ENCODE peak calls at places on chromosomes 4 and X, in eight cellular contexts. V is activated naive CD4-positive, alpha-beta T cell treated with anti-CD3 and anti-CD28 coated beads for 36 hours; G is HCEC 1CT; F is stromal cell of bone marrow; Q is OCI-LY7; C is aorta; D is NCI-H1417 treated with DMSO at 0.1 percent for 48 hours; Z is islet precursor cell. A is an unnamed sample.

GRCh38 chrX:40637687-40638086 is 9.7 kb downstream of the CXorf38 start:
- DNase-seq in G (no peak), Z (no peak), Q (no peak), D (no peak), F (no peak), V (no peak), C (no peak), A (no peak)

GRCh38 chr4:65670331-65671031 is at the start of gene EPHA5:
- DNase-seq in F (peak; percentile 63), D (peak; percentile 40), Z (peak; percentile 95), G (peak; percentile 84), Q (no peak), C (peak; percentile 55), V (no peak), A (peak; percentile 80)

GRCh38 chr4:168812806-168813205 is 197.2 kb downstream of the CBR4 start:
- DNase-seq in C (no peak), D (no peak), G (no peak), V (no peak), Q (no peak), Z (peak; percentile 88), F (no peak), A (peak; percentile 41)

GRCh38 chr4:169250796-169251195 is 20.0 kb downstream of the SH3RF1 start:
- DNase-seq in Z (no peak), G (no peak), C (no peak), D (no peak), F (no peak), Q (no peak), V (no peak), A (no peak)

GRCh38 chr4:131499139-131499873 is 1649.8 kb upstream of the PCDH10 start:
- DNase-seq in Q (no peak), F (peak; percentile 29), V (no peak), C (no peak), G (peak; percentile 73), Z (no peak), D (no peak), A (peak; percentile 31)

GRCh38 chrX:139834879-139835278 is 98.0 kb downstream of the ATP11C start:
- DNase-seq in C (no peak), Q (no peak), D (no peak), F (no peak), V (no peak), Z (no peak), G (no peak), A (no peak)

GRCh38 chr4:101647710-101648034 is 142.9 kb upstream of the BANK1 start:
- DNase-seq in F (no peak), Q (no peak), G (no peak), C (no peak), D (no peak), V (no peak), Z (no peak), A (no peak)

GRCh38 chrX:136260801-136261200 is 9.6 kb upstream of the MAP7D3 start:
- DNase-seq in D (no peak), V (peak; percentile 9), Z (no peak), G (peak; percentile 79), Q (no peak), F (peak; percentile 65), C (peak; percentile 62), A (peak; percentile 86)

GRCh38 chr4:17589355-17589754 is 12.4 kb downstream of the LAP3 start:
- DNase-seq in Z (no peak), C (no peak), D (no peak), V (no peak), G (no peak), F (no peak), Q (no peak), A (no peak)

GRCh38 chrX:27968891-27969290 is 12.4 kb downstream of the DCAF8L1 start:
- DNase-seq in G (no peak), Q (no peak), Z (no peak), F (no peak), V (no peak), C (no peak), D (no peak), A (no peak)

GRCh38 chrX:24466025-24466424 is 939 bp downstream of the PDK3 start:
- DNase-seq in G (no peak), Z (no peak), V (no peak), C (no peak), Q (no peak), D (no peak), F (no peak), A (no peak)

GRCh38 chrX:16005899-16006298 is 117.5 kb upstream of the GRPR start:
- DNase-seq in F (no peak), D (no peak), V (no peak), Z (no peak), C (no peak), Q (no peak), G (no peak), A (no peak)

GRCh38 chr4:147777456-147778091 is 45.7 kb downstream of the ARHGAP10 start:
- DNase-seq in C (no peak), V (no peak), G (no peak), Z (peak; percentile 76), F (no peak), Q (no peak), D (no peak), A (peak; percentile 47)

GRCh38 chr4:145755802-145756201 is 75.9 kb downstream of the C4orf51 start:
- DNase-seq in Z (no peak), V (no peak), G (no peak), F (no peak), D (no peak), C (no peak), Q (no peak), A (peak; percentile 8)

GRCh38 chr4:10803944-10804343 is 119.4 kb upstream of the CLNK start:
- DNase-seq in Z (no peak), V (no peak), F (no peak), C (no peak), Q (no peak), G (no peak), D (no peak), A (no peak)